ENCODE peak calls at places on chromosome 13, in nine cellular contexts. F, R, O, J, L, I, D, Q and G are unnamed samples.

GRCh38 chr13:67740871-67741475 is 510.8 kb upstream of the PCDH9 start:
- DNase-seq in F (no peak), R (no peak), O (no peak), J (no peak), L (no peak), I (no peak), D (no peak), Q (no peak), G (no peak)

GRCh38 chr13:27118428-27119054 is 53.1 kb downstream of the USP12 start:
- DNase-seq in F (no peak), R (no peak), O (no peak), J (no peak), L (no peak), I (no peak), D (no peak), Q (no peak), G (no peak)

GRCh38 chr13:40665061-40665753 is 1.2 kb downstream of the FOXO1 start:
- DNase-seq in F (peak; percentile 23), R (peak; percentile 45), O (no peak), J (peak; percentile 36), L (no peak), I (no peak), D (peak; percentile 45), Q (peak; percentile 90), G (no peak)

GRCh38 chr13:99382428-99383133 is 75.4 kb upstream of the GPR183 start:
- DNase-seq in F (peak; percentile 62), R (peak; percentile 51), O (no peak), J (no peak), L (no peak), I (no peak), D (no peak), Q (no peak), G (no peak)

GRCh38 chr13:33213024-33213795 is 72.3 kb downstream of the STARD13 start:
- DNase-seq in F (no peak), R (no peak), O (no peak), J (no peak), L (no peak), I (no peak), D (no peak), Q (no peak), G (no peak)

GRCh38 chr13:50631041-50631440 is 212.5 kb downstream of the DLEU7 start:
- DNase-seq in F (no peak), R (no peak), O (no peak), J (no peak), L (no peak), I (no peak), D (no peak), Q (no peak), G (no peak)

GRCh38 chr13:99432637-99433542 is 68.4 kb upstream of the TM9SF2 start:
- DNase-seq in F (peak; percentile 86), R (peak; percentile 95), O (peak; percentile 60), J (peak; percentile 44), L (no peak), I (peak; percentile 68), D (peak; percentile 65), Q (peak; percentile 92), G (no peak)

GRCh38 chr13:42545842-42546241 is 28.1 kb upstream of the TNFSF11 start:
- DNase-seq in F (no peak), R (no peak), O (no peak), J (no peak), L (no peak), I (no peak), D (no peak), Q (no peak), G (no peak)

GRCh38 chr13:91347996-91348905 is 764 bp downstream of the MIR17HG start:
- DNase-seq in F (peak; percentile 71), R (peak; percentile 68), O (peak; percentile 34), J (peak; percentile 19), L (no peak), I (peak; percentile 86), D (peak; percentile 57), Q (peak; percentile 94), G (no peak)

GRCh38 chr13:113928701-113929627 is 44.9 kb downstream of the C13orf46 start:
- DNase-seq in F (no peak), R (no peak), O (peak; percentile 91), J (peak; percentile 9), L (no peak), I (no peak), D (peak; percentile 85), Q (peak; percentile 68), G (no peak)

GRCh38 chr13:97768134-97768533 is 185.3 kb upstream of the IPO5 start:
- DNase-seq in F (no peak), R (no peak), O (no peak), J (no peak), L (no peak), I (no peak), D (no peak), Q (no peak), G (no peak)

GRCh38 chr13:85693889-85694511 is 105.2 kb downstream of the SLITRK6 start:
- DNase-seq in F (no peak), R (no peak), O (peak; percentile 2), J (no peak), L (no peak), I (no peak), D (no peak), Q (no peak), G (no peak)

GRCh38 chr13:65808061-65808460 is 1422.1 kb downstream of the PCDH9 start:
- DNase-seq in F (no peak), R (no peak), O (peak; percentile 16), J (no peak), L (no peak), I (no peak), D (no peak), Q (no peak), G (no peak)

GRCh38 chr13:31046711-31047279 is 114.3 kb downstream of the TEX26 start:
- DNase-seq in F (no peak), R (no peak), O (peak; percentile 68), J (no peak), L (peak; percentile 100), I (no peak), D (no peak), Q (no peak), G (peak; percentile 91)

GRCh38 chr13:94480672-94481145 is 1.2 kb upstream of the DCT start:
- DNase-seq in F (no peak), R (no peak), O (peak; percentile 86), J (no peak), L (no peak), I (no peak), D (peak; percentile 27), Q (no peak), G (no peak)

GRCh38 chr13:95713651-95714050 is 36.7 kb downstream of the DNAJC3 start:
- DNase-seq in F (no peak), R (no peak), O (no peak), J (no peak), L (no peak), I (no peak), D (no peak), Q (no peak), G (no peak)

GRCh38 chr13:47038196-47038595 is 141.3 kb upstream of the HTR2A start:
- DNase-seq in F (no peak), R (no peak), O (no peak), J (no peak), L (no peak), I (no peak), D (no peak), Q (no peak), G (no peak)

GRCh38 chr13:73844986-73845385 is 289.2 kb downstream of the KLF12 start:
- DNase-seq in F (no peak), R (no peak), O (peak; percentile 27), J (no peak), L (no peak), I (no peak), D (no peak), Q (no peak), G (no peak)

GRCh38 chr13:54210397-54211050 is 1181.9 kb downstream of the OLFM4 start:
- DNase-seq in F (no peak), R (no peak), O (no peak), J (no peak), L (no peak), I (no peak), D (no peak), Q (no peak), G (no peak)